ENCODE peak calls at places on chromosomes 4 and X, in six cellular contexts. F, T, Q, A, M and H are unnamed samples.

GRCh38 chrX:37905436-37906147 is 58.2 kb upstream of the DYNLT3 start:
- DNase-seq in F (no peak), T (no peak), Q (peak), A (peak), M (no peak), H (peak)

GRCh38 chrX:103276581-103277002 is at the start of gene TCEAL5:
- DNase-seq in F (no peak), T (no peak), Q (no peak), A (no peak), M (no peak), H (no peak)

GRCh38 chr4:189362364-189362763 is 578.3 kb upstream of the FRG1 start:
- DNase-seq in F (no peak), T (no peak), Q (no peak), A (no peak), M (no peak), H (no peak)

GRCh38 chr4:151358266-151358665 is 32.9 kb upstream of the SH3D19 start:
- DNase-seq in F (no peak), T (no peak), Q (no peak), A (no peak), M (no peak), H (no peak)

GRCh38 chr4:11028334-11028733 is 343.8 kb upstream of the CLNK start:
- DNase-seq in F (no peak), T (no peak), Q (peak), A (peak), M (no peak), H (no peak)

GRCh38 chr4:8128096-8128856 is 30.3 kb downstream of the ABLIM2 start:
- DNase-seq in F (no peak), T (no peak), Q (peak), A (no peak), M (no peak), H (no peak)

GRCh38 chr4:178387756-178388155 is 945.5 kb upstream of the AGA start:
- DNase-seq in F (no peak), T (no peak), Q (no peak), A (no peak), M (no peak), H (no peak)

GRCh38 chr4:144340931-144341330 is 200.4 kb upstream of the GYPA start:
- DNase-seq in F (no peak), T (no peak), Q (no peak), A (no peak), M (no peak), H (no peak)

GRCh38 chrX:21756785-21757529 is 959 bp downstream of the SMPX start:
- DNase-seq in F (no peak), T (no peak), Q (no peak), A (no peak), M (no peak), H (peak)

GRCh38 chrX:12986164-12986779 is 11.4 kb downstream of the TMSB4X start:
- DNase-seq in F (no peak), T (no peak), Q (no peak), A (no peak), M (peak), H (no peak)
- H3K4me3 ChIP-seq in F (no peak), T (no peak), Q (no peak), A (no peak), M (no peak), H (no peak)

DNA sequence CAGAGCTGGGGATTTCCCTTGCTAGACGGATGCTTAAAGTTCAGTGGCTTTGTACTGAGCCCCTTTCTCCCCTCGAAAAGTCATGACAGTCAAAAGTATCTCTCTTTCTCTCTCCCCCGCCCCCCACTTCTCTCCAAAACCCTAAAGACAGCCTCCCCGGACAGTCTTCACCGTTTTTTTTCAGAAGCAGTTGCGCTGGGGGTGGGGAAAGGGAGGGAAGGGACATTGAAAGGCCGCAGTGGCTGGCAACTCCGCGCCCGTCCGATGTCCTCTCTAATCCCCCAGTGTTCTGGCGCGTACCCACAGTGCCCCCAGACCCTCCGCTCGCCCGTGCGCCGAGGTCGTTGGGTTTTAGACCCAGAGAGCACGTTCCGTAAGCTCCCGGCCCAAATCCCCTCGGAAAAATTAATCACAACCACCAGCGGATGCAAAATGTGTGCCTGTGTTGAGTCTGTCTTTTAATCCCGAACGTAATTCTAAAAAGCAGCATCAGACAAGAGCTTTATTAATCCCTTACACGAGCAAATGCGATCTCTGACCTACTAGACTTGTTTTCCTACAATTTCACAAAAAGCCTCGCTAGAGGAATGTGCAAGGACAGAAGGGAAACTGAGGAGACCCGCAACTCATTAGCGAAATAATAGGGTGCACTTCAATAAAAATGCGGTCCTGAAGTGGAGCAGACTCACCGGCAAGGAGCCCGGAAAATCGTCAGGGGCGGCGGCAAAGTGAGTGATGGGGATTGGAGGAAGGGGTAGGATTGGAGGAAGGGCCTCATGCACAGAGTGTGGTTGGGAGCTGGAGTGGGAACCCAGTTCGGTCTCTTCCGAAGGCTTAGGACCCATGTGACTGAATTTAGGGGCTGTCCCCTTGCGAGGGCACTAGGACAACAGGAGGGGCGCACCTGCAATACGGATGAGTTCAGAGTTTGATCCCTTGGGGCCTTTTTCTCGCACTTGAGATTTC is 12.2 kb upstream of the PRDM8 start:
- DNase-seq in F (peak), T (no peak), Q (peak), A (no peak), M (no peak), H (peak)
- H3K4me3 ChIP-seq in F (peak), T (peak), Q (peak), A (peak), M (no peak), H (peak)

DNA sequence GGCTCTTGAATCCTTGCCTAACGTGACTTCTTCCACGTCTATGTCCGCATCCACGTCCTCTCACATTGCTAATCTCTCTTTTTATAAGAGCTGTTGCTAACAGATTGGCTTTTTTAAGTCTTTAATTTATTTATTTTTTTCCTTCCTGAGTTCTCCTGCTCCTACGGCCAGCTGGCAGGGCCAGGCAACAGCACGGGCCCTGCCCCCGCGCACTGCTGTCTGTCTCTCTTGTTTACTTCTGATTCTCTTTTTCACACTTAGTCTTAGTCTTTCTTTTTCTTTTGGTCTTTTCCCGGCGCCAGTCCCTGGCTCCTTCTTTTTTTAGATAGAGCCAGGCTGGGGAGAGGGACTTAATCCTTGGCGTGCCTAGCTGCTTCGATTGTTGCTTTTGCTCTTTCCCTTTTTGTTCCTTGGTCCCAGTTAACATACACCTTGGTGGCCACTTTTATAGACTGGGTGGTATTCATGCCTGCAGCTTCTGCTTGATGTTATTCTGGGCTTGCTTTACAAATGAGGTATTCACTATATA is 53.2 kb upstream of the RBMX start:
- DNase-seq in F (no peak), T (no peak), Q (no peak), A (peak), M (no peak), H (no peak)
- H3K4me3 ChIP-seq in F (no peak), T (no peak), Q (no peak), A (no peak), M (no peak), H (no peak)

GRCh38 chrX:132837971-132838370 is 120.5 kb downstream of the HS6ST2 start:
- DNase-seq in F (peak), T (no peak), Q (no peak), A (no peak), M (no peak), H (no peak)

GRCh38 chrX:132842839-132843238 is 115.6 kb downstream of the HS6ST2 start:
- DNase-seq in F (no peak), T (peak), Q (no peak), A (no peak), M (no peak), H (no peak)

GRCh38 chrX:132843387-132843786 is 115.0 kb downstream of the HS6ST2 start:
- DNase-seq in F (no peak), T (no peak), Q (no peak), A (no peak), M (no peak), H (no peak)
- H3K4me3 ChIP-seq in F (no peak), T (no peak), Q (no peak), A (no peak), M (no peak), H (no peak)

GRCh38 chrX:23816179-23816578 is 33.2 kb downstream of the SAT1 start:
- DNase-seq in F (no peak), T (no peak), Q (peak), A (no peak), M (no peak), H (no peak)

GRCh38 chrX:23813808-23814207 is 30.8 kb downstream of the SAT1 start:
- DNase-seq in F (no peak), T (no peak), Q (no peak), A (no peak), M (no peak), H (no peak)

GRCh38 chrX:23810279-23810678 is 27.3 kb downstream of the SAT1 start:
- DNase-seq in F (no peak), T (no peak), Q (no peak), A (no peak), M (no peak), H (no peak)

GRCh38 chrX:23815376-23815775 is 32.4 kb downstream of the SAT1 start:
- DNase-seq in F (no peak), T (no peak), Q (no peak), A (no peak), M (no peak), H (no peak)

GRCh38 chrX:23811135-23811781 is 28.3 kb downstream of the SAT1 start:
- DNase-seq in F (no peak), T (no peak), Q (no peak), A (no peak), M (no peak), H (no peak)
- H3K4me3 ChIP-seq in F (no peak), T (no peak), Q (no peak), A (no peak), M (no peak), H (no peak)

GRCh38 chr4:2757426-2757825 is 1.3 kb upstream of the TNIP2 start:
- DNase-seq in F (no peak), T (no peak), Q (no peak), A (no peak), M (no peak), H (no peak)

GRCh38 chr4:2763511-2763967 is 7.4 kb upstream of the TNIP2 start:
- DNase-seq in F (no peak), T (no peak), Q (no peak), A (no peak), M (no peak), H (no peak)

GRCh38 chr4:2756691-2757350 is 685 bp upstream of the TNIP2 start:
- DNase-seq in F (no peak), T (no peak), Q (no peak), A (no peak), M (no peak), H (no peak)

GRCh38 chr4:2762048-2762447 is 5.9 kb upstream of the TNIP2 start:
- DNase-seq in F (no peak), T (no peak), Q (peak), A (no peak), M (no peak), H (no peak)

GRCh38 chr4:2761035-2761923 is 5.1 kb upstream of the TNIP2 start:
- DNase-seq in F (peak), T (no peak), Q (peak), A (peak), M (no peak), H (peak)
- H3K4me3 ChIP-seq in F (no peak), T (no peak), Q (no peak), A (no peak), M (no peak), H (no peak)

DNA sequence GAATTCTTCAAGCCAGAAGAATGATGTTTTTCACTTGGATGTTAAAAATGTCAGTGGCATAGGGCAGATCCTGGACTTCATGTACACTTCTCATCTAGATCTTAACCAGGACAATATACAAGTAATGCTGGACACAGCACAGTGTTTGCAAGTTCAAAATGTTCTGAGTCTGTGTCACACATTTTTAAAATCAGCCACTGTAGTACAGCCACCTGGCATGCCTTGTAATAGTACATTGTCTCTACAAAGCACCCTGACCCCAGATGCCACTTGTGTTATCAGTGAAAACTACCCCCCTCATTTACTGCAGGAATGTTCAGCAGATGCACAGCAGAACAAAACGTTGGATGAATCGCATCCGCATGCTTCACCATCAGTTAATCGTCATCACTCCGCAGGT is 11.9 kb downstream of the ZBTB49 start:
- DNase-seq in F (no peak), T (no peak), Q (no peak), A (no peak), M (no peak), H (no peak)
- H3K4me3 ChIP-seq in F (no peak), T (no peak), Q (no peak), A (no peak), M (no peak), H (no peak)

GRCh38 chrX:154002215-154002719 is 17.4 kb downstream of the IRAK1 start:
- DNase-seq in F (peak), T (no peak), Q (no peak), A (peak), M (peak), H (no peak)
- H3K4me3 ChIP-seq in F (no peak), T (no peak), Q (no peak), A (no peak), M (no peak), H (no peak)

DNA sequence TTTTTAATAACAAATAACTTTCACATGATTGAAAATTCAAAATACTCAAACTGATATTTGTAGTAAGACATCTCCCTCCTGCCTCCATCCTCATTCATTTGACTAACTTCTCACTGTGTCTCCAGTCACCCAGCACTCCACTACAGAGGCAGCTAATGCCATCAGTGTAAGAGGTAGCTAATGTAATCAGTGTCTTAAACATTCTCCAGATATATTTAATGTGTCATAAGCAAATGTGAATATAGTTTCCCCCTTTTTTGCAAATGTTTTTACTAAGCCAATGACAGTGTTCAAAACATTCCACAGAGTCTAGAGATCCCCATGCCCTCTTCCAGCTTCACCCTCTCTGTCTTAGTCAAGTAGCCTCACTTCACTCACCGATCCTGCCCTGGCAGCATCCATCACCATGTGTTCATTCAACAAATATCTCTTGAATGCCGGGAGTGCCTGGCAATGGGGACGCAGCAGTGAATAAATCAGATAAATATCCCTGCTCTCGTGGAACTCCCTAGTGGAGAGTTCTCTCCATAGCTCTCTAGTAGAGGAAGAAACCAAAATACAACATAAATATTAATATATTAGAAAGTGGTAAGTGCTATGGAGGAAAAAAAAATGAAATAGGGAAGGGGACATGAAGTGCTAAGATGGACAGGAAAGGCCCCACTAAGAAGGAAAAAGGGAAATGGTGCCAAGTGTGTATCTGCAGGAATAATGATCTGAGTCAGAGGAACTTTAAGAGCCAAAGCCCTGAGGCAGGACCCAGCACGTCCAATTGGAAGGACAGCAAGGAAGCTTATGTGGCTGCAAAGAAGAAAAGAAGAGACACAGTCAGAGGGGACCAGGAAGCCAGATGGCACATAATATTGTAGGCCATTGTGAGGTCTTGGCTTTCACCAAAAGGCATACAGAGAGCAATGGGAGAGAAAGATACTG is 18.7 kb downstream of the SCFD2 start:
- DNase-seq in F (no peak), T (no peak), Q (no peak), A (peak), M (no peak), H (no peak)
- H3K4me3 ChIP-seq in F (no peak), T (no peak), Q (no peak), A (no peak), M (no peak), H (no peak)

GRCh38 chr4:142329304-142329703 is 516.8 kb downstream of the INPP4B start:
- DNase-seq in F (no peak), T (no peak), Q (no peak), A (no peak), M (no peak), H (no peak)
- H3K4me3 ChIP-seq in F (no peak), T (no peak), Q (no peak), A (no peak), M (no peak), H (no peak)